ENCODE peak calls at places on chromosomes 7 and 10, in nine cellular contexts. O is stromal cell of bone marrow; H is activated naive CD4-positive, alpha-beta T cell; K is NCI-H1105 treated with DMSO at 0.1 percent for 48 hours; J is posterior vena cava; G is osteocyte; R is hippocampal formation; X is NB4; W is left kidney. M is an unnamed sample.

GRCh38 chr7:92768501-92769360 is 67.6 kb downstream of the CDK6 start:
- DNase-seq in O (no peak), H (no peak), K (no peak), J (no peak), G (no peak), R (peak; percentile 21), X (no peak), W (peak; percentile 47), M (no peak)

GRCh38 chr10:62456611-62457101 is 82.5 kb downstream of the ZNF365 start:
- DNase-seq in O (no peak), H (no peak), K (no peak), J (no peak), G (no peak), R (no peak), X (peak; percentile 17), W (no peak), M (no peak)

GRCh38 chr7:24714676-24715010 is 42.6 kb downstream of the GSDME start:
- DNase-seq in O (no peak), H (no peak), K (no peak), J (no peak), G (peak; percentile 81), R (no peak), X (no peak), W (no peak), M (peak; percentile 65)

GRCh38 chr10:93837783-93838677 is 55.7 kb upstream of the SLC35G1 start:
- DNase-seq in O (no peak), H (no peak), K (peak; percentile 78), J (no peak), G (no peak), R (no peak), X (no peak), W (peak; percentile 24), M (no peak)

GRCh38 chr10:91257310-91257709 is 36.8 kb downstream of the PCGF5 start:
- DNase-seq in O (no peak), H (no peak), K (no peak), J (no peak), G (no peak), R (no peak), X (no peak), W (no peak), M (no peak)

GRCh38 chr7:125406111-125406510 is 476.5 kb upstream of the POT1 start:
- DNase-seq in O (no peak), H (no peak), K (no peak), J (no peak), G (no peak), R (no peak), X (no peak), W (no peak), M (no peak)

GRCh38 chr7:39816462-39817065 is 133.5 kb upstream of the CDK13 start:
- DNase-seq in O (no peak), H (no peak), K (no peak), J (no peak), G (no peak), R (no peak), X (no peak), W (no peak), M (no peak)

GRCh38 chr7:20140278-20141058 is 76.7 kb downstream of the MACC1 start:
- DNase-seq in O (no peak), H (no peak), K (no peak), J (no peak), G (no peak), R (no peak), X (no peak), W (no peak), M (no peak)

GRCh38 chr7:106367018-106367420 is 82.2 kb upstream of the NAMPT start:
- DNase-seq in O (no peak), H (no peak), K (no peak), J (no peak), G (no peak), R (no peak), X (peak; percentile 73), W (peak; percentile 58), M (no peak)

GRCh38 chr10:132065491-132066105 is at the start of gene JAKMIP3:
- DNase-seq in O (peak; percentile 88), H (no peak), K (no peak), J (peak; percentile 82), G (peak; percentile 84), R (peak; percentile 75), X (no peak), W (peak; percentile 81), M (peak; percentile 72)

GRCh38 chr7:41224063-41224763 is 478.7 kb downstream of the INHBA start:
- DNase-seq in O (no peak), H (no peak), K (no peak), J (no peak), G (no peak), R (no peak), X (no peak), W (no peak), M (no peak)

GRCh38 chr10:43689618-43689954 is 40.9 kb upstream of the ZNF32 start:
- DNase-seq in O (no peak), H (no peak), K (no peak), J (peak; percentile 91), G (no peak), R (no peak), X (peak; percentile 63), W (peak; percentile 75), M (no peak)

GRCh38 chr7:32037650-32038198 is 32.5 kb downstream of the PDE1C start:
- DNase-seq in O (no peak), H (no peak), K (no peak), J (no peak), G (no peak), R (no peak), X (no peak), W (no peak), M (no peak)

GRCh38 chr10:51834548-51834947 is 135.2 kb upstream of the CSTF2T start:
- DNase-seq in O (no peak), H (no peak), K (no peak), J (no peak), G (no peak), R (no peak), X (no peak), W (no peak), M (no peak)

GRCh38 chr10:78420946-78421732 is 387.5 kb downstream of the RPS24 start:
- DNase-seq in O (no peak), H (no peak), K (no peak), J (peak; percentile 47), G (no peak), R (no peak), X (no peak), W (no peak), M (no peak)

GRCh38 chr7:99420213-99420612 is 11.4 kb downstream of the BUD31 start:
- DNase-seq in O (no peak), H (no peak), K (no peak), J (no peak), G (no peak), R (no peak), X (no peak), W (no peak), M (no peak)

GRCh38 chr7:158316466-158317031 is 271.1 kb downstream of the PTPRN2 start:
- DNase-seq in O (no peak), H (no peak), K (no peak), J (no peak), G (peak; percentile 78), R (no peak), X (no peak), W (no peak), M (no peak)

GRCh38 chr7:38916396-38916795 is 7.4 kb upstream of the VPS41 start:
- DNase-seq in O (no peak), H (no peak), K (no peak), J (no peak), G (no peak), R (no peak), X (no peak), W (no peak), M (no peak)

M was measured in coronary artery.